ENCODE peak calls at places on chromosomes 3 and 15, in seven cellular contexts. V, W, K, I, E, O and D are unnamed samples.

GRCh38 chr15:39213385-39213840 is 367.5 kb upstream of the THBS1 start:
- DNase-seq in V (no peak), W (peak), K (peak), I (no peak), E (no peak), O (peak), D (no peak)

GRCh38 chr3:173058229-173058628 is 82.8 kb downstream of the SPATA16 start:
- DNase-seq in V (no peak), W (no peak), K (no peak), I (no peak), E (no peak), O (no peak), D (no peak)

GRCh38 chr15:59838900-59839299 is 149.8 kb upstream of the BNIP2 start:
- DNase-seq in V (no peak), W (no peak), K (no peak), I (no peak), E (no peak), O (no peak), D (no peak)

GRCh38 chr3:160003520-160004128 is 15.0 kb downstream of the IL12A start:
- DNase-seq in V (peak), W (no peak), K (no peak), I (no peak), E (no peak), O (peak), D (peak)

GRCh38 chr3:122974764-122975162 is 52.8 kb downstream of the SEMA5B start:
- DNase-seq in V (no peak), W (no peak), K (no peak), I (no peak), E (no peak), O (peak), D (no peak)

GRCh38 chr3:126110431-126111125 is 26.7 kb upstream of the SLC41A3 start:
- DNase-seq in V (no peak), W (peak), K (no peak), I (no peak), E (no peak), O (no peak), D (no peak)

GRCh38 chr3:76063019-76063418 is 277.7 kb upstream of the ZNF717 start:
- DNase-seq in V (no peak), W (no peak), K (peak), I (no peak), E (no peak), O (no peak), D (no peak)

GRCh38 chr3:108103971-108104797 is 13.4 kb upstream of the CD47 start:
- DNase-seq in V (no peak), W (no peak), K (no peak), I (no peak), E (no peak), O (peak), D (no peak)

GRCh38 chr15:100694381-100695012 is 92.1 kb downstream of the ASB7 start:
- DNase-seq in V (no peak), W (no peak), K (no peak), I (no peak), E (no peak), O (no peak), D (no peak)

GRCh38 chr15:90037961-90038633 is 37.0 kb downstream of the ZNF710 start:
- DNase-seq in V (no peak), W (no peak), K (no peak), I (no peak), E (no peak), O (no peak), D (no peak)

GRCh38 chr3:171339606-171340005 is 120.6 kb downstream of the TNIK start:
- DNase-seq in V (no peak), W (no peak), K (no peak), I (no peak), E (no peak), O (no peak), D (no peak)

GRCh38 chr15:58985443-58985842 is 2.0 kb upstream of the RNF111 start:
- DNase-seq in V (peak), W (no peak), K (no peak), I (no peak), E (no peak), O (no peak), D (no peak)

GRCh38 chr3:171101982-171102610 is 75.6 kb upstream of the SLC2A2 start:
- DNase-seq in V (no peak), W (no peak), K (no peak), I (no peak), E (no peak), O (no peak), D (no peak)

GRCh38 chr3:62228467-62228866 is 144.9 kb downstream of the FEZF2 start:
- DNase-seq in V (no peak), W (no peak), K (no peak), I (no peak), E (no peak), O (no peak), D (no peak)

GRCh38 chr15:32908135-32908801 is 190.5 kb downstream of the GREM1 start:
- DNase-seq in V (no peak), W (no peak), K (peak), I (no peak), E (no peak), O (no peak), D (peak)

GRCh38 chr15:58346361-58346760 is 85.4 kb upstream of the LIPC start:
- DNase-seq in V (no peak), W (no peak), K (no peak), I (no peak), E (no peak), O (no peak), D (no peak)

GRCh38 chr3:64321747-64322146 is 96.5 kb upstream of the PRICKLE2 start:
- DNase-seq in V (no peak), W (no peak), K (peak), I (no peak), E (no peak), O (no peak), D (no peak)

GRCh38 chr15:98907921-98908490 is 99.6 kb downstream of the PGPEP1L start:
- DNase-seq in V (no peak), W (no peak), K (no peak), I (no peak), E (no peak), O (no peak), D (no peak)

GRCh38 chr3:172553526-172554252 is 30.5 kb upstream of the TNFSF10 start:
- DNase-seq in V (no peak), W (no peak), K (no peak), I (no peak), E (no peak), O (no peak), D (no peak)

GRCh38 chr3:180383332-180384020 is 218.5 kb upstream of the TTC14 start:
- DNase-seq in V (no peak), W (no peak), K (no peak), I (no peak), E (no peak), O (no peak), D (no peak)

GRCh38 chr3:45582407-45582806 is 12.1 kb upstream of the LIMD1 start:
- DNase-seq in V (no peak), W (no peak), K (peak), I (no peak), E (no peak), O (no peak), D (no peak)

GRCh38 chr15:34496616-34497015 is 59.0 kb upstream of the GOLGA8A start:
- DNase-seq in V (no peak), W (no peak), K (no peak), I (no peak), E (no peak), O (no peak), D (no peak)

GRCh38 chr3:47865192-47865591 is 62.3 kb downstream of the DHX30 start:
- DNase-seq in V (no peak), W (no peak), K (no peak), I (no peak), E (no peak), O (no peak), D (no peak)

GRCh38 chr15:78979456-78980320 is 34.8 kb upstream of the CTSH start:
- DNase-seq in V (peak), W (no peak), K (peak), I (no peak), E (peak), O (peak), D (no peak)

GRCh38 chr15:31235298-31236183 is 91.1 kb upstream of the KLF13 start:
- DNase-seq in V (no peak), W (no peak), K (no peak), I (no peak), E (no peak), O (peak), D (no peak)

GRCh38 chr3:53196575-53197407 is 35.8 kb downstream of the PRKCD start:
- DNase-seq in V (no peak), W (no peak), K (no peak), I (no peak), E (no peak), O (no peak), D (no peak)

GRCh38 chr15:73598540-73599195 is 34.5 kb downstream of the NPTN start:
- DNase-seq in V (peak), W (no peak), K (no peak), I (no peak), E (no peak), O (no peak), D (no peak)

GRCh38 chr3:121155023-121155422 is 247.0 kb downstream of the STXBP5L start:
- DNase-seq in V (no peak), W (no peak), K (no peak), I (no peak), E (no peak), O (no peak), D (no peak)

GRCh38 chr3:121153851-121154250 is 245.8 kb downstream of the STXBP5L start:
- DNase-seq in V (no peak), W (no peak), K (no peak), I (no peak), E (no peak), O (no peak), D (no peak)

DNA sequence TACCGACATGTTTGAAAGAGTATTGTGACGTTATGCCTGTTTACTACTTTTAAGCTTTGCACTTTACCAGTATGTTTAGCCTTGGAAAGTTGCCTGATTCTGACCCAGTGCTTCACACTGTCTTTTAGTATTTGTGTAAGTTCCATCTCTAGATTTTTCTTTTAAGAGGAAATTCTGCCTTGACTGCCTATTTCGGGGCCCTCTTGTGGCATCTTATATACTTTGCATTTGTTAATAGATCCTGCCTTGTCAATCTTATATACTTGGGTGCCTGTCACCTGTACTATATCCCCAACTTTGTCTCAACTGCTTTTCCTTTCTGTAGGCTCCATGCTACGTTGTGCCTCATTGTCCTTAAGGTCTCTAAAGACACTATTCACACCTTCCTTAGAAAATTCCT is 244.6 kb downstream of the STXBP5L start:
- DNase-seq in V (no peak), W (no peak), K (no peak), I (no peak), E (no peak), O (no peak), D (no peak)
- TF ChIP-seq CTCF in V (no peak), W (peak), K (no peak), I (no peak), E (no peak), O (no peak), D (no peak)

GRCh38 chr15:84760219-84760618 is 11.8 kb downstream of the ZNF592 start:
- DNase-seq in V (no peak), W (no peak), K (no peak), I (no peak), E (no peak), O (no peak), D (no peak)
- TF ChIP-seq CTCF in V (no peak), W (no peak), K (no peak), I (no peak), E (no peak), O (no peak), D (no peak)

DNA sequence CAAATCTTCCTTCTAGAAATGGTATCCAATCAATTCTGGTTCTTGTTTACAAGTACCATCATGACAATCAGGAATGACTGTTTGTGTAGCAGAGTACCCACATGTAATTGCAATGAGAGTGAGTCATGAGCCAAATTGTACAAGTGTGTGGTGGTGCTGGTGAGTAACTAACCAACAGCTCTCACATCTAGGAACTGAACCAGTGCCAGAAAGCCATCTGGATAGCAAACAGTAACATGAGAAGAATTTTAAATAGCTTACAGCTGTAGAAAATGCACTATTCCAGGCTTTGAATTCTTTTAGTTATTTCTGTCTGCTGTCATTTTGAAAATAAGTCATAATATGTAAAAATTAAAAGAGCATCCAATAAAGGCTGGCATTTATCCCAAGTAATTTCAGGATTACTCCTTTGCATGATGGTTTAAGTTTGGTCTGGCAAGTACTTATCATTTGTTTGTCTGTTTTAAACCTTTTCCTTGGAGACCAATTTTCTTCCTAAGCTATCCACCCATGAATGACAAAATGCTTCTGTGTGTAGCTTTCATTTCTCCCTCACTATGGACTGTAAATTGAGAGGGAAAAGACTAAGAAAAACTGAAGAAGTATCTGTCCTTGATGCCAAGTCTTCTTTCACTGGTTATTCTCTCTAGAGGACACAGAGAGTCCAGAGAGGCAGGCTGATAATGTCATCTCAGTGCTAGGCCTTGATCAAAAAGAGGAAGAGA is 60.0 kb downstream of the PIK3CB start:
- DNase-seq in V (no peak), W (no peak), K (peak), I (peak), E (no peak), O (peak), D (no peak)
- TF ChIP-seq CTCF in V (no peak), W (no peak), K (no peak), I (no peak), E (no peak), O (no peak), D (no peak)

GRCh38 chr3:150828261-150828660 is 65.3 kb upstream of the SIAH2 start:
- DNase-seq in V (no peak), W (no peak), K (no peak), I (no peak), E (no peak), O (no peak), D (no peak)

GRCh38 chr3:150830745-150831144 is 67.8 kb upstream of the SIAH2 start:
- DNase-seq in V (no peak), W (no peak), K (no peak), I (no peak), E (no peak), O (no peak), D (no peak)

GRCh38 chr3:150829408-150829807 is 66.4 kb upstream of the SIAH2 start:
- DNase-seq in V (no peak), W (no peak), K (no peak), I (no peak), E (no peak), O (no peak), D (no peak)

GRCh38 chr3:150828997-150829396 is 66.0 kb upstream of the SIAH2 start:
- DNase-seq in V (no peak), W (no peak), K (no peak), I (no peak), E (no peak), O (no peak), D (no peak)

GRCh38 chr3:150830094-150830681 is 67.2 kb upstream of the SIAH2 start:
- DNase-seq in V (no peak), W (no peak), K (no peak), I (no peak), E (no peak), O (no peak), D (no peak)
- TF ChIP-seq CTCF in V (no peak), W (peak), K (peak), I (no peak), E (no peak), O (no peak), D (no peak)

DNA sequence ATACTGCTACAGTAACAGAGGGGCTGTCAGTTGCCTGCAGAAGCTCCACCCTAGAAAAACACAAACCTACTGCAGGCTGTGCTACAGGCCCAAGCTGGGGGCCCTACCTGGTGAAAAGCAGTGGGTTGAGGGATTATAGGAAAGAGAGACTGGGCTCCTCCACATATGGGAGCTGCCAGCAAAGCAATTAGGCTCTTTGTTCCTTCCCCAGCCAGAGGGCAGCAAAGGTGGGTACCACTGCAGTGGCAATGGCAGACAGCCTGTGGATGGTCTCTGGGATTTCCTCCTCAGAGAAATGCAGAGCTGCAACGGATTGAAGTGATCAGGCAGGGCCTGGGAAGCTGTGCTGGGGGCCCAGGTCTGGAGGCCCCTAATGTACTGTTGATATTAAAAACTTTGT is 19.1 kb upstream of the DNAAF4 start:
- DNase-seq in V (no peak), W (no peak), K (no peak), I (no peak), E (no peak), O (no peak), D (no peak)
- TF ChIP-seq CTCF in V (no peak), W (no peak), K (no peak), I (no peak), E (no peak), O (no peak), D (no peak)

GRCh38 chr3:52019352-52020080 is 23.8 kb upstream of the RPL29 start:
- DNase-seq in V (no peak), W (no peak), K (no peak), I (no peak), E (no peak), O (peak), D (no peak)
- TF ChIP-seq CTCF in V (no peak), W (no peak), K (no peak), I (no peak), E (no peak), O (no peak), D (no peak)

GRCh38 chr3:17841190-17841828 is 98.9 kb upstream of the TBC1D5 start:
- DNase-seq in V (peak), W (peak), K (peak), I (peak), E (peak), O (peak), D (peak)
- TF ChIP-seq CTCF in V (peak), W (peak), K (peak), I (peak), E (peak), O (peak), D (peak)

DNA sequence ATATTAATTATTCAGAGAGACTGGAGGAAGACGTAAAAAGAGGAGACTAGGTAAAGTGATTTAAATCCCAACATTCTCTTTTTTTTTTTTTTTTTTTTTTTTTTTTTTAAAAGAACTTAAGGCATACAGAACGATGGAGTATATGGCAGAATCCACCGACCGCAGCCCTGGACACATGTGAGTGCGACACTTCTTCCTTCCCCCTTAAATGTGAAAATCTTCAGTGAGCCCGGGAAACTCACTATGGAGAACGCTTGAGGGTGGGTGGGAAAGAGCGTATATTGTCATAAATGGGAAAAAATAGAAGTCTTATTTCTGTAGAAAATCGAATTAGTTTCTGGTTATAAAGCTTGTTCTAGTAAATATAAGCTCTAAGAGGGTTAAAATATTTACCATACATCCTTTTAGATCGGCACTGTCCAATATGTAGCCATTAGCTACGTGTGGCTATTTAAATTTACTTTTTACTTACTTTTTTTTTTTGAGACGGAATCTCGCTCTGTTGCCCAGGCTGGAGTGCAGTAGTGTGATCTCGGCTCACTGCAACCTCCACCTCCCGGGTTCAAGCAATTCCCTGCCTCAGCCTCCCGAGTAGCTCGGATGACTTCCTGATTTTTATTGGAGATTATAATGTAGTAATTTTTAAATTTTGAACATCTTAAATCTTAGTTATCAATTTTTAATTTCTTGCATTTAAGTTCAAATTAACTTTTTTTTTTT is 930 bp downstream of the NMD3 start:
- DNase-seq in V (no peak), W (no peak), K (no peak), I (no peak), E (no peak), O (no peak), D (no peak)
- TF ChIP-seq CTCF in V (no peak), W (no peak), K (no peak), I (no peak), E (no peak), O (no peak), D (no peak)

GRCh38 chr3:8975081-8976020 is 12.1 kb upstream of the RAD18 start:
- DNase-seq in V (no peak), W (no peak), K (no peak), I (no peak), E (no peak), O (no peak), D (no peak)
- TF ChIP-seq CTCF in V (no peak), W (no peak), K (no peak), I (no peak), E (no peak), O (no peak), D (no peak)